ENCODE peak calls at places on chromosomes 6 and 20, in seven cellular contexts. S is iris pigment epithelial cell, N is left ventricle myocardium inferior, W is globus pallidus, X is GM18507, T is NT2/D1, H is cardiac fibroblast. E is an unnamed sample.

GRCh38 chr6:2970753-2971419 is 481 bp downstream of the SERPINB6 start:
- DNase-seq in S (peak; percentile 61), N (peak; percentile 84), W (peak; percentile 76), X (no peak), T (no peak), H (peak; percentile 49), E (peak; percentile 61)

GRCh38 chr6:129612440-129612839 is 97.5 kb downstream of the ARHGAP18 start:
- DNase-seq in S (no peak), N (no peak), W (no peak), X (no peak), T (no peak), H (no peak), E (no peak)

GRCh38 chr6:12504325-12504966 is 212.1 kb upstream of the PHACTR1 start:
- DNase-seq in S (peak; percentile 22), N (no peak), W (no peak), X (no peak), T (peak; percentile 9), H (peak; percentile 47), E (peak; percentile 47)

GRCh38 chr6:13397359-13398080 is 69.2 kb upstream of the TBC1D7 start:
- DNase-seq in S (no peak), N (no peak), W (no peak), X (peak; percentile 65), T (no peak), H (no peak), E (no peak)

GRCh38 chr6:166156942-166157341 is 10.7 kb downstream of the TBXT start:
- DNase-seq in S (peak; percentile 14), N (no peak), W (peak; percentile 35), X (no peak), T (no peak), H (peak; percentile 24), E (peak; percentile 19)

GRCh38 chr6:33935439-33936080 is 131.8 kb upstream of the MLN start:
- DNase-seq in S (no peak), N (no peak), W (no peak), X (no peak), T (no peak), H (no peak), E (no peak)

GRCh38 chr6:136510299-136510698 is 39.9 kb downstream of the MAP7 start:
- DNase-seq in S (no peak), N (no peak), W (no peak), X (no peak), T (no peak), H (no peak), E (no peak)

GRCh38 chr6:33716890-33717632 is 5.6 kb upstream of the UQCC2 start:
- DNase-seq in S (no peak), N (no peak), W (no peak), X (no peak), T (no peak), H (no peak), E (no peak)

GRCh38 chr6:12585497-12585958 is 131.0 kb upstream of the PHACTR1 start:
- DNase-seq in S (peak; percentile 41), N (peak; percentile 24), W (no peak), X (no peak), T (no peak), H (peak; percentile 72), E (no peak)

GRCh38 chr20:37179671-37180524 is 550 bp upstream of the MROH8 start:
- DNase-seq in S (peak; percentile 83), N (no peak), W (no peak), X (no peak), T (peak; percentile 2), H (peak; percentile 72), E (peak; percentile 51)

GRCh38 chr6:137213813-137214212 is 5.4 kb downstream of the IFNGR1 start:
- DNase-seq in S (no peak), N (no peak), W (no peak), X (no peak), T (no peak), H (no peak), E (no peak)